ENCODE peak calls at places on chromosomes 4 and X, in five cellular contexts. One of them, this sample, is unnamed.

GRCh38 chr4:99617374-99617773 is 40.3 kb downstream of the C4orf54 start:
- DNase-seq in fibroblast of pulmonary artery: no peak
- DNase-seq in HFF-Myc: no peak
- DNase-seq in adrenal gland: peak
- DNase-seq in heart right ventricle: no peak
- DNase-seq in this sample: no peak

GRCh38 chrX:48972214-48973164 is 845 bp upstream of the KCND1 start:
- DNase-seq in adrenal gland: peak
- DNase-seq in heart right ventricle: peak
- DNase-seq in fibroblast of pulmonary artery: peak
- DNase-seq in HFF-Myc: no peak
- DNase-seq in this sample: no peak

GRCh38 chr4:140777401-140777800 is 21.2 kb upstream of the TBC1D9 start:
- DNase-seq in adrenal gland: no peak
- DNase-seq in fibroblast of pulmonary artery: no peak
- DNase-seq in heart right ventricle: no peak
- DNase-seq in HFF-Myc: no peak
- DNase-seq in this sample: no peak

GRCh38 chr4:4866833-4867744 is 7.6 kb downstream of the MSX1 start:
- DNase-seq in fibroblast of pulmonary artery: no peak
- DNase-seq in HFF-Myc: no peak
- DNase-seq in adrenal gland: no peak
- DNase-seq in heart right ventricle: peak
- DNase-seq in this sample: no peak

GRCh38 chr4:170591076-170591475 is 501.3 kb upstream of the AADAT start:
- DNase-seq in fibroblast of pulmonary artery: no peak
- DNase-seq in HFF-Myc: no peak
- DNase-seq in heart right ventricle: no peak
- DNase-seq in adrenal gland: no peak
- DNase-seq in this sample: no peak

GRCh38 chrX:19670854-19671620 is 155.7 kb upstream of the MAP3K15 start:
- DNase-seq in heart right ventricle: peak
- DNase-seq in adrenal gland: no peak
- DNase-seq in HFF-Myc: peak
- DNase-seq in fibroblast of pulmonary artery: peak
- DNase-seq in this sample: no peak

GRCh38 chr4:10022346-10023049 is 1.2 kb upstream of the SLC2A9 start:
- DNase-seq in adrenal gland: no peak
- DNase-seq in heart right ventricle: no peak
- DNase-seq in HFF-Myc: no peak
- DNase-seq in fibroblast of pulmonary artery: no peak
- DNase-seq in this sample: no peak

GRCh38 chrX:38804481-38805293 is 3.4 kb downstream of the MID1IP1 start:
- DNase-seq in heart right ventricle: peak
- DNase-seq in adrenal gland: peak
- DNase-seq in fibroblast of pulmonary artery: peak
- DNase-seq in HFF-Myc: no peak
- DNase-seq in this sample: no peak

GRCh38 chr4:125116431-125116830 is 198.3 kb upstream of the FAT4 start:
- DNase-seq in fibroblast of pulmonary artery: no peak
- DNase-seq in heart right ventricle: no peak
- DNase-seq in adrenal gland: no peak
- DNase-seq in HFF-Myc: no peak
- DNase-seq in this sample: no peak

GRCh38 chr4:176038789-176039188 is 26.9 kb upstream of the WDR17 start:
- DNase-seq in fibroblast of pulmonary artery: no peak
- DNase-seq in adrenal gland: no peak
- DNase-seq in HFF-Myc: no peak
- DNase-seq in heart right ventricle: no peak
- DNase-seq in this sample: no peak

GRCh38 chrX:132488819-132489255 is at the start of gene MBNL3:
- DNase-seq in HFF-Myc: no peak
- DNase-seq in fibroblast of pulmonary artery: peak
- DNase-seq in adrenal gland: peak
- DNase-seq in heart right ventricle: peak
- DNase-seq in this sample: no peak

GRCh38 chrX:87392369-87392768 is 125.2 kb upstream of the KLHL4 start:
- DNase-seq in heart right ventricle: no peak
- DNase-seq in adrenal gland: no peak
- DNase-seq in fibroblast of pulmonary artery: no peak
- DNase-seq in HFF-Myc: no peak
- DNase-seq in this sample: no peak

GRCh38 chrX:100477949-100478348 is 67.9 kb upstream of the PCDH19 start:
- DNase-seq in HFF-Myc: no peak
- DNase-seq in heart right ventricle: peak
- DNase-seq in adrenal gland: no peak
- DNase-seq in fibroblast of pulmonary artery: no peak
- DNase-seq in this sample: no peak

GRCh38 chr4:156201050-156201449 is 247.4 kb upstream of the CTSO start:
- DNase-seq in HFF-Myc: no peak
- DNase-seq in adrenal gland: no peak
- DNase-seq in fibroblast of pulmonary artery: no peak
- DNase-seq in heart right ventricle: no peak
- DNase-seq in this sample: no peak

GRCh38 chr4:150209140-150209829 is 131.0 kb downstream of the DCLK2 start:
- DNase-seq in heart right ventricle: peak
- DNase-seq in adrenal gland: peak
- DNase-seq in HFF-Myc: peak
- DNase-seq in fibroblast of pulmonary artery: peak
- DNase-seq in this sample: no peak

GRCh38 chrX:13029831-13030771 is 14.3 kb downstream of the FAM9C start:
- DNase-seq in heart right ventricle: peak
- DNase-seq in adrenal gland: no peak
- DNase-seq in fibroblast of pulmonary artery: peak
- DNase-seq in HFF-Myc: no peak
- DNase-seq in this sample: no peak

GRCh38 chrX:34900691-34901090 is 41.9 kb upstream of the FAM47B start:
- DNase-seq in adrenal gland: no peak
- DNase-seq in heart right ventricle: no peak
- DNase-seq in fibroblast of pulmonary artery: peak
- DNase-seq in HFF-Myc: no peak
- DNase-seq in this sample: no peak

GRCh38 chr4:176789955-176790354 is 2.8 kb downstream of the VEGFC start:
- DNase-seq in heart right ventricle: peak
- DNase-seq in fibroblast of pulmonary artery: peak
- DNase-seq in adrenal gland: peak
- DNase-seq in HFF-Myc: peak
- DNase-seq in this sample: no peak

GRCh38 chr4:76896731-76897521 is 1.0 kb downstream of the SOWAHB start:
- DNase-seq in HFF-Myc: no peak
- DNase-seq in heart right ventricle: no peak
- DNase-seq in fibroblast of pulmonary artery: peak
- DNase-seq in adrenal gland: peak
- DNase-seq in this sample: no peak

GRCh38 chrX:16100673-16101072 is 22.7 kb upstream of the GRPR start:
- DNase-seq in adrenal gland: no peak
- DNase-seq in HFF-Myc: no peak
- DNase-seq in fibroblast of pulmonary artery: no peak
- DNase-seq in heart right ventricle: no peak
- DNase-seq in this sample: no peak

GRCh38 chrX:40746536-40746935 is 11.2 kb upstream of the MED14 start:
- DNase-seq in adrenal gland: no peak
- DNase-seq in heart right ventricle: no peak
- DNase-seq in HFF-Myc: no peak
- DNase-seq in fibroblast of pulmonary artery: no peak
- DNase-seq in this sample: no peak

GRCh38 chr4:163666335-163666888 is 171.9 kb downstream of the TMA16 start:
- DNase-seq in HFF-Myc: no peak
- DNase-seq in adrenal gland: no peak
- DNase-seq in fibroblast of pulmonary artery: no peak
- DNase-seq in heart right ventricle: no peak
- DNase-seq in this sample: no peak

GRCh38 chr4:113951263-113951662 is 28.2 kb downstream of the ARSJ start:
- DNase-seq in fibroblast of pulmonary artery: peak
- DNase-seq in heart right ventricle: no peak
- DNase-seq in adrenal gland: no peak
- DNase-seq in HFF-Myc: no peak
- DNase-seq in this sample: no peak

GRCh38 chr4:2927016-2927695 is 36.0 kb downstream of the NOP14 start:
- DNase-seq in adrenal gland: peak
- DNase-seq in fibroblast of pulmonary artery: no peak
- DNase-seq in HFF-Myc: no peak
- DNase-seq in heart right ventricle: no peak
- DNase-seq in this sample: no peak

GRCh38 chrX:24542756-24543155 is 77.7 kb downstream of the PDK3 start:
- DNase-seq in adrenal gland: no peak
- DNase-seq in fibroblast of pulmonary artery: peak
- DNase-seq in heart right ventricle: no peak
- DNase-seq in HFF-Myc: no peak
- DNase-seq in this sample: no peak

GRCh38 chrX:96244955-96245354 is 439.7 kb upstream of the DIAPH2 start:
- DNase-seq in adrenal gland: no peak
- DNase-seq in fibroblast of pulmonary artery: no peak
- DNase-seq in HFF-Myc: no peak
- DNase-seq in heart right ventricle: no peak
- DNase-seq in this sample: no peak

GRCh38 chr4:155353923-155354540 is 22.7 kb downstream of the MAP9 start:
- DNase-seq in HFF-Myc: no peak
- DNase-seq in adrenal gland: peak
- DNase-seq in heart right ventricle: peak
- DNase-seq in fibroblast of pulmonary artery: peak
- DNase-seq in this sample: no peak

GRCh38 chr4:38605181-38605764 is 58.7 kb upstream of the KLF3 start:
- DNase-seq in heart right ventricle: no peak
- DNase-seq in fibroblast of pulmonary artery: no peak
- DNase-seq in HFF-Myc: no peak
- DNase-seq in adrenal gland: no peak
- DNase-seq in this sample: no peak

GRCh38 chr4:18935956-18936355 is 914.4 kb upstream of the LCORL start:
- DNase-seq in fibroblast of pulmonary artery: peak
- DNase-seq in HFF-Myc: no peak
- DNase-seq in heart right ventricle: no peak
- DNase-seq in adrenal gland: no peak
- DNase-seq in this sample: no peak

GRCh38 chr4:101259876-101260275 is 87.5 kb downstream of the PPP3CA start:
- DNase-seq in HFF-Myc: no peak
- DNase-seq in fibroblast of pulmonary artery: no peak
- DNase-seq in adrenal gland: no peak
- DNase-seq in heart right ventricle: no peak
- DNase-seq in this sample: no peak

GRCh38 chrX:134743121-134743520 is 84.8 kb upstream of the PLAC1 start:
- DNase-seq in adrenal gland: no peak
- DNase-seq in heart right ventricle: no peak
- DNase-seq in HFF-Myc: no peak
- DNase-seq in fibroblast of pulmonary artery: peak
- DNase-seq in this sample: no peak

GRCh38 chr4:189979196-189980047 is 38.8 kb downstream of the FRG1 start:
- DNase-seq in fibroblast of pulmonary artery: no peak
- DNase-seq in heart right ventricle: no peak
- DNase-seq in HFF-Myc: no peak
- DNase-seq in adrenal gland: no peak
- DNase-seq in this sample: no peak

GRCh38 chr4:183468210-183469095 is 24.0 kb downstream of the CDKN2AIP start:
- DNase-seq in HFF-Myc: no peak
- DNase-seq in heart right ventricle: no peak
- DNase-seq in fibroblast of pulmonary artery: no peak
- DNase-seq in adrenal gland: no peak
- DNase-seq in this sample: no peak
- H3K4me3 ChIP-seq in HFF-Myc: no peak
- H3K4me3 ChIP-seq in heart right ventricle: no peak
- H3K4me3 ChIP-seq in fibroblast of pulmonary artery: no peak
- H3K4me3 ChIP-seq in adrenal gland: no peak
- H3K4me3 ChIP-seq in this sample: no peak

GRCh38 chrX:118536687-118537461 is 41.3 kb downstream of the DOCK11 start:
- DNase-seq in heart right ventricle: no peak
- DNase-seq in HFF-Myc: no peak
- DNase-seq in fibroblast of pulmonary artery: peak
- DNase-seq in adrenal gland: no peak
- DNase-seq in this sample: no peak
- TF ChIP-seq CTCF in heart right ventricle: no peak
- TF ChIP-seq CTCF in HFF-Myc: peak
- TF ChIP-seq CTCF in fibroblast of pulmonary artery: peak
- TF ChIP-seq CTCF in adrenal gland: peak
- TF ChIP-seq CTCF in this sample: peak

DNA sequence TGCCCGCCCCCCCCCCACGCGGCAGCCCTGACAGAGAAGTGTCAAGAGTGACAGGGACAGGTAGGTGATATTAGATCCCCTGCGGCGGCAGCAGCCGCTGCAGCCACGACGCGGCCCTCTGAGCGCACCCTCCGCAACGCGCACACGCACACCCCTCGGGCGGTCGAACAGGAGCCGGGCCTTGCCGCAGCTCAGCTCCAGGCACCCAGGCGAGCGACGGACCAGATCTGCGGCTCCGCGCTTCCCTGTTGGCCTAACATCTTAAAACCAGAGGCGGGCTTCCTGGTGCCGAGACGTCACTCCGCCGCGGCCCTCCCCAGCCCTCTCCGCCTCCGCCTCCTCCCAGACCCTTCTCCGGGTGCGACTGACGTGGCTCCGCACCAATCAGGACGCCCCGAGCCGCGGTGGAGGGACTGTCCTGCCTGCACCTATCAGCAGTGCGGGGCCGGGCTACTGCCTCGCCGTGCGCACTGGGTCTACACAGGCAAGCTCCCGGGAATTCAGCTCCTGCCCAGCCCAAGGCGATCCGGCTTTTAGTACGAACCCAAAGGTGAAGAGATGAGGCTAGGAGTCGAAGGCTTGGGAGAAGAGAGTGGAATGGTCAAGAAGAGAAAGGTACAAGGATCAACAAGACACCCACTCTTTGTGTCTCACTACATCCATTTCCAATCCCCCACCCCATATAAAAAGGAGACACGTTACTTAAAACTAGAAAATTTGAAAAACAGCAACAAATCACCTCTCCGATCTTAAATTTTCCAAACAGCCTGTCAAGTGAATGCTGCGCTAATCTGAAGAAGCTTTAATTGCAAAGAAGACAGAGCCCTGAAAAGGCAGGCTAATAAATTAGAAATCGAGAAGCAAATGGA is at the start of gene PITX2:
- DNase-seq in HFF-Myc: peak
- DNase-seq in adrenal gland: peak
- DNase-seq in heart right ventricle: peak
- DNase-seq in fibroblast of pulmonary artery: peak
- DNase-seq in this sample: peak
- H3K4me3 ChIP-seq in HFF-Myc: peak
- H3K4me3 ChIP-seq in adrenal gland: no peak
- H3K4me3 ChIP-seq in heart right ventricle: peak
- H3K4me3 ChIP-seq in fibroblast of pulmonary artery: peak
- H3K4me3 ChIP-seq in this sample: peak

GRCh38 chr4:153242848-153243324 is 38.6 kb downstream of the TRIM2 start:
- DNase-seq in fibroblast of pulmonary artery: no peak
- DNase-seq in adrenal gland: no peak
- DNase-seq in heart right ventricle: no peak
- DNase-seq in HFF-Myc: no peak
- DNase-seq in this sample: no peak

GRCh38 chr4:153243464-153243863 is 39.2 kb downstream of the TRIM2 start:
- DNase-seq in HFF-Myc: no peak
- DNase-seq in fibroblast of pulmonary artery: no peak
- DNase-seq in adrenal gland: no peak
- DNase-seq in heart right ventricle: no peak
- DNase-seq in this sample: no peak

GRCh38 chr4:153244969-153245368 is 40.7 kb downstream of the TRIM2 start:
- DNase-seq in fibroblast of pulmonary artery: no peak
- DNase-seq in heart right ventricle: no peak
- DNase-seq in HFF-Myc: no peak
- DNase-seq in adrenal gland: no peak
- DNase-seq in this sample: no peak

GRCh38 chr4:153241295-153241694 is 37.1 kb downstream of the TRIM2 start:
- DNase-seq in fibroblast of pulmonary artery: no peak
- DNase-seq in adrenal gland: no peak
- DNase-seq in heart right ventricle: no peak
- DNase-seq in HFF-Myc: no peak
- DNase-seq in this sample: no peak

GRCh38 chr4:153241970-153242847 is 38.0 kb downstream of the TRIM2 start:
- DNase-seq in HFF-Myc: no peak
- DNase-seq in adrenal gland: no peak
- DNase-seq in fibroblast of pulmonary artery: no peak
- DNase-seq in heart right ventricle: no peak
- DNase-seq in this sample: no peak
- TF ChIP-seq CTCF in HFF-Myc: no peak
- TF ChIP-seq CTCF in adrenal gland: no peak
- TF ChIP-seq CTCF in fibroblast of pulmonary artery: no peak
- TF ChIP-seq CTCF in heart right ventricle: no peak
- TF ChIP-seq CTCF in this sample: no peak

This sample was measured in AG04449.